ENCODE peak calls at places on chromosomes 12 and 14, in ten cellular contexts. J is upper lobe of left lung, P is A549, I is transverse colon, G is ovary, K is K562, A is stomach, C is esophagus muscularis mucosa, Q is HepG2, Y is tibial nerve. O is an unnamed sample.

GRCh38 chr12:123250471-123251383 is 17.5 kb downstream of the MTRFR start:
- DNase-seq in J (no peak), P (peak; percentile 97), A (peak; percentile 84), Y (no peak), C (no peak), K (peak; percentile 55), I (peak; percentile 92), G (no peak), Q (peak; percentile 45), O (no peak)

GRCh38 chr12:34294671-34295365 is 272.5 kb downstream of the ALG10 start:
- DNase-seq in J (peak; percentile 40), Y (no peak), Q (no peak), K (no peak), G (peak; percentile 6), I (peak; percentile 1), P (no peak), C (no peak), A (no peak), O (peak; percentile 51)

GRCh38 chr14:100145682-100146464 is 13.6 kb downstream of the DEGS2 start:
- DNase-seq in I (no peak), K (no peak), Y (no peak), A (no peak), J (no peak), P (no peak), G (no peak), Q (no peak), C (no peak), O (no peak)

GRCh38 chr14:44300911-44301310 is 206.2 kb downstream of the FSCB start:
- DNase-seq in K (no peak), P (no peak), J (no peak), G (no peak), I (no peak), Q (no peak), Y (no peak), A (no peak), C (no peak), O (no peak)

GRCh38 chr12:94289551-94290312 is 141.4 kb downstream of the PLXNC1 start:
- DNase-seq in Y (no peak), I (no peak), J (no peak), P (no peak), C (no peak), K (no peak), A (no peak), G (peak; percentile 33), Q (no peak), O (no peak)

GRCh38 chr12:26011099-26011498 is 52.6 kb downstream of the RASSF8 start:
- DNase-seq in I (no peak), G (peak; percentile 45), C (no peak), P (no peak), J (no peak), A (no peak), Q (no peak), Y (no peak), K (no peak), O (peak; percentile 71)

GRCh38 chr14:39731912-39732311 is 299.7 kb upstream of the FBXO33 start:
- DNase-seq in K (no peak), A (no peak), Y (no peak), G (no peak), C (no peak), I (no peak), P (peak; percentile 14), J (no peak), Q (peak; percentile 51), O (no peak)

GRCh38 chr12:121578230-121579189 is 2.3 kb downstream of the KDM2B start:
- DNase-seq in J (peak; percentile 82), P (no peak), A (no peak), Y (no peak), G (peak; percentile 66), Q (no peak), K (no peak), C (no peak), I (peak; percentile 19), O (peak; percentile 74)

GRCh38 chr12:114508529-114509129 is 102.7 kb upstream of the TBX5 start:
- DNase-seq in I (peak; percentile 65), C (peak; percentile 97), A (peak; percentile 69), Y (peak; percentile 61), Q (peak; percentile 71), P (peak; percentile 76), K (peak; percentile 66), G (peak; percentile 62), J (no peak), O (peak; percentile 71)

GRCh38 chr14:105425823-105426247 is 6.2 kb downstream of the MTA1 start:
- DNase-seq in A (no peak), K (no peak), C (no peak), J (peak; percentile 68), I (no peak), Y (no peak), Q (no peak), P (no peak), G (no peak), O (no peak)

GRCh38 chr14:36996133-36996856 is 176.1 kb downstream of the SLC25A21 start:
- DNase-seq in K (peak; percentile 11), A (no peak), Q (no peak), P (peak; percentile 59), J (no peak), C (no peak), G (no peak), Y (no peak), I (no peak), O (no peak)

GRCh38 chr12:89529738-89530137 is 3.9 kb upstream of the POC1B start:
- DNase-seq in Q (peak; percentile 42), K (peak; percentile 39), C (no peak), A (no peak), Y (no peak), I (no peak), J (no peak), P (peak; percentile 67), G (no peak), O (no peak)

GRCh38 chr12:89528434-89528833 is 2.6 kb upstream of the POC1B start:
- DNase-seq in Y (no peak), G (no peak), A (no peak), J (no peak), C (no peak), Q (no peak), I (no peak), K (no peak), P (no peak), O (no peak)

GRCh38 chr12:89524201-89525001 is at the start of gene GALNT4:
- DNase-seq in I (peak; percentile 93), Y (peak; percentile 76), P (peak; percentile 90), G (peak; percentile 87), K (peak; percentile 82), A (peak; percentile 90), J (peak; percentile 90), Q (peak; percentile 81), C (peak; percentile 98), O (peak; percentile 93)

GRCh38 chr12:89525002-89525823 is 617 bp upstream of the GALNT4 start:
- DNase-seq in P (peak; percentile 50), C (no peak), Y (no peak), I (peak; percentile 75), K (peak; percentile 45), J (peak; percentile 91), Q (peak; percentile 17), G (peak; percentile 51), A (peak; percentile 52), O (peak; percentile 72)

DNA sequence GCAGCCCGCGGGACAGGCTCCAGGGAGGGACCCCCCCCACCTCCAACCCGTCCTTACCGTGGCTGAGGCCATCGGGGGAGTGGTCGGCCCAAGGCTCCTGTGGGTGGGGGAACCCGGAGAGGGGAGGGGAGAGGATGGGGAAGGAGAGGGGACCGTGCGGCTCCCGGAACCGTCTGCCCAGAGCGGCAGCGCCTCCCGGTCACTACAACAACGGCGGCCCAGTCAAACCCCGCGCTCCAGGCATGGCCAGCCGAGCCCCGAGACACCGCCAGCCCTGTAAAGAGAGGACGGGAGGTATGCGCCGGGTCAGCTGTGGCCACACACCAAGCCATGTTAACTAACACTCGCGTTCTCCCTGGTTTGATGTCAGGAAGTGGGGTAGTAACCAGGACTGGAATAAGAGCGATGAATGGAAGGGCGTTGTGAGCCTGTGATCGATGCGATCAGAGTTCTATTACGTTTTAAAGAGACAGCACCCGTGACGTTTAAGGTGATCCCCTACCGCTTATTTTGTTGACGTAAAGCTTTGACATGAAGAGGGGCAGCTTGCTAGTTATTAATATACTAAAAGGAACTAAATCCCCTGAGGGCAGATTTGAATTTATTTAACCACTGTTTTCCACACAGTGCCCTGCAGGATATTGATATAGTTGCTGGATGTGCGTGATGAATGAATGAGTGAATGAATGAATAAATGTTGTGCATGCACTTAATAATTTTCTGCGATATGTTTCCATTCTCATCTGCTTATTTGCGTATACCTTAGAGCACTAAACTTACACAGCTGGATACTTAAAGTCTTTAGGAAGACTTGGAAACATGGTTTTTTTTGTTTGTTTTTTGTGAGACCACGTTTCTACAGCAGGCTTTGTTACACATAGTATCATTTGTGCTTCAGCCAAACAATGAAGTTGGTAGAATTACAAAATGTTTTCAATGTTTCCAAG is at the start of gene POC1B:
- DNase-seq in C (peak; percentile 93), I (peak; percentile 83), A (peak; percentile 80), P (peak; percentile 85), G (peak; percentile 73), K (peak; percentile 80), Q (peak; percentile 82), Y (peak; percentile 46), J (peak; percentile 93), O (peak; percentile 83)
- TF ChIP-seq POLR2A in C (peak; percentile 18), I (peak; percentile 68), A (peak; percentile 53), P (peak; percentile 22), G (peak; percentile 39), K (peak; percentile 47), Q (peak; percentile 14), Y (peak; percentile 57), J (no peak), O (no peak)

GRCh38 chr12:29088611-29089219 is 60.4 kb upstream of the FAR2 start:
- DNase-seq in J (no peak), K (no peak), P (peak; percentile 4), C (no peak), Q (peak; percentile 1), A (no peak), I (no peak), Y (no peak), G (no peak), O (no peak)
- TF ChIP-seq EP300 in J (no peak), K (no peak), P (no peak), C (no peak), Q (no peak), A (no peak), I (no peak), Y (no peak), G (no peak), O (no peak)

GRCh38 chr12:14394317-14395058 is 29.0 kb downstream of the ATF7IP start:
- DNase-seq in P (peak; percentile 83), Y (no peak), Q (peak; percentile 69), J (no peak), A (peak; percentile 38), C (no peak), G (no peak), I (no peak), K (peak; percentile 51), O (no peak)
- TF ChIP-seq POLR2A in P (no peak), Y (no peak), Q (no peak), J (no peak), A (no peak), C (no peak), G (no peak), I (no peak), K (no peak), O (no peak)

GRCh38 chr12:86230516-86231146 is 25.6 kb downstream of the MGAT4C start:
- DNase-seq in P (peak; percentile 11), C (no peak), I (no peak), A (no peak), G (no peak), Q (no peak), Y (no peak), J (no peak), K (no peak), O (no peak)
- TF ChIP-seq EP300 in P (no peak), C (no peak), I (no peak), A (no peak), G (no peak), Q (no peak), Y (no peak), J (no peak), K (no peak), O (no peak)

O was measured in sigmoid colon.